ENCODE peak calls at places on chromosome 21, in ten cellular contexts. One of them, this sample, is unnamed.

GRCh38 chr21:37945036-37945435 is 28.8 kb upstream of the KCNJ6 start:
- DNase-seq in IMR-90: no peak
- DNase-seq in tibial nerve: no peak
- DNase-seq in cardiac muscle cell: no peak
- DNase-seq in CD4-positive, alpha-beta memory T cell: no peak
- DNase-seq in lung: no peak
- DNase-seq in brain microvascular endothelial cell: no peak
- DNase-seq in sigmoid colon: no peak
- DNase-seq in GM23338: no peak
- DNase-seq in CD8-positive, alpha-beta memory T cell: no peak
- DNase-seq in this sample: no peak

GRCh38 chr21:35400233-35400939 is 351.3 kb upstream of the RUNX1 start:
- DNase-seq in sigmoid colon: no peak
- DNase-seq in brain microvascular endothelial cell: peak
- DNase-seq in CD8-positive, alpha-beta memory T cell: peak
- DNase-seq in IMR-90: peak
- DNase-seq in lung: no peak
- DNase-seq in tibial nerve: peak
- DNase-seq in GM23338: peak
- DNase-seq in cardiac muscle cell: peak
- DNase-seq in CD4-positive, alpha-beta memory T cell: peak
- DNase-seq in this sample: peak

GRCh38 chr21:31973402-31973944 is 100.7 kb downstream of the HUNK start:
- DNase-seq in sigmoid colon: no peak
- DNase-seq in IMR-90: no peak
- DNase-seq in tibial nerve: no peak
- DNase-seq in brain microvascular endothelial cell: no peak
- DNase-seq in CD4-positive, alpha-beta memory T cell: no peak
- DNase-seq in cardiac muscle cell: no peak
- DNase-seq in lung: no peak
- DNase-seq in CD8-positive, alpha-beta memory T cell: no peak
- DNase-seq in GM23338: no peak
- DNase-seq in this sample: no peak

GRCh38 chr21:16061194-16061593 is 331.4 kb downstream of the USP25 start:
- DNase-seq in CD4-positive, alpha-beta memory T cell: no peak
- DNase-seq in IMR-90: no peak
- DNase-seq in sigmoid colon: no peak
- DNase-seq in brain microvascular endothelial cell: no peak
- DNase-seq in lung: no peak
- DNase-seq in CD8-positive, alpha-beta memory T cell: no peak
- DNase-seq in tibial nerve: no peak
- DNase-seq in cardiac muscle cell: no peak
- DNase-seq in GM23338: no peak
- DNase-seq in this sample: no peak

GRCh38 chr21:29117372-29117955 is 13.0 kb upstream of the MAP3K7CL start:
- DNase-seq in CD4-positive, alpha-beta memory T cell: no peak
- DNase-seq in cardiac muscle cell: no peak
- DNase-seq in sigmoid colon: no peak
- DNase-seq in GM23338: no peak
- DNase-seq in lung: no peak
- DNase-seq in CD8-positive, alpha-beta memory T cell: no peak
- DNase-seq in tibial nerve: no peak
- DNase-seq in IMR-90: no peak
- DNase-seq in brain microvascular endothelial cell: no peak
- DNase-seq in this sample: no peak

GRCh38 chr21:29174607-29175013 is 44.2 kb downstream of the MAP3K7CL start:
- DNase-seq in brain microvascular endothelial cell: no peak
- DNase-seq in GM23338: no peak
- DNase-seq in tibial nerve: no peak
- DNase-seq in cardiac muscle cell: no peak
- DNase-seq in CD4-positive, alpha-beta memory T cell: no peak
- DNase-seq in lung: no peak
- DNase-seq in CD8-positive, alpha-beta memory T cell: no peak
- DNase-seq in sigmoid colon: no peak
- DNase-seq in IMR-90: peak
- DNase-seq in this sample: no peak

GRCh38 chr21:35163381-35163780 is 114.3 kb upstream of the RUNX1 start:
- DNase-seq in CD8-positive, alpha-beta memory T cell: no peak
- DNase-seq in CD4-positive, alpha-beta memory T cell: no peak
- DNase-seq in GM23338: no peak
- DNase-seq in tibial nerve: no peak
- DNase-seq in cardiac muscle cell: no peak
- DNase-seq in lung: no peak
- DNase-seq in IMR-90: peak
- DNase-seq in sigmoid colon: no peak
- DNase-seq in brain microvascular endothelial cell: no peak
- DNase-seq in this sample: no peak

GRCh38 chr21:35254752-35255138 is 205.6 kb upstream of the RUNX1 start:
- DNase-seq in brain microvascular endothelial cell: no peak
- DNase-seq in CD8-positive, alpha-beta memory T cell: no peak
- DNase-seq in lung: no peak
- DNase-seq in GM23338: no peak
- DNase-seq in IMR-90: no peak
- DNase-seq in sigmoid colon: no peak
- DNase-seq in CD4-positive, alpha-beta memory T cell: no peak
- DNase-seq in tibial nerve: no peak
- DNase-seq in cardiac muscle cell: no peak
- DNase-seq in this sample: no peak

GRCh38 chr21:36249576-36250422 is 70.2 kb upstream of the MORC3 start:
- DNase-seq in lung: no peak
- DNase-seq in sigmoid colon: no peak
- DNase-seq in CD4-positive, alpha-beta memory T cell: no peak
- DNase-seq in IMR-90: no peak
- DNase-seq in cardiac muscle cell: no peak
- DNase-seq in brain microvascular endothelial cell: no peak
- DNase-seq in tibial nerve: no peak
- DNase-seq in CD8-positive, alpha-beta memory T cell: no peak
- DNase-seq in GM23338: no peak
- DNase-seq in this sample: no peak

GRCh38 chr21:43974791-43975468 is 37.2 kb upstream of the TRAPPC10 start:
- DNase-seq in GM23338: no peak
- DNase-seq in sigmoid colon: no peak
- DNase-seq in lung: no peak
- DNase-seq in tibial nerve: no peak
- DNase-seq in CD8-positive, alpha-beta memory T cell: no peak
- DNase-seq in cardiac muscle cell: no peak
- DNase-seq in brain microvascular endothelial cell: no peak
- DNase-seq in IMR-90: no peak
- DNase-seq in CD4-positive, alpha-beta memory T cell: no peak
- DNase-seq in this sample: no peak

GRCh38 chr21:43978060-43978459 is 34.0 kb upstream of the TRAPPC10 start:
- DNase-seq in tibial nerve: no peak
- DNase-seq in sigmoid colon: no peak
- DNase-seq in CD4-positive, alpha-beta memory T cell: no peak
- DNase-seq in CD8-positive, alpha-beta memory T cell: no peak
- DNase-seq in GM23338: no peak
- DNase-seq in IMR-90: no peak
- DNase-seq in cardiac muscle cell: no peak
- DNase-seq in brain microvascular endothelial cell: no peak
- DNase-seq in lung: no peak
- DNase-seq in this sample: no peak

GRCh38 chr21:43973634-43973955 is 38.5 kb upstream of the TRAPPC10 start:
- DNase-seq in cardiac muscle cell: no peak
- DNase-seq in lung: no peak
- DNase-seq in tibial nerve: no peak
- DNase-seq in IMR-90: no peak
- DNase-seq in sigmoid colon: no peak
- DNase-seq in CD8-positive, alpha-beta memory T cell: no peak
- DNase-seq in GM23338: no peak
- DNase-seq in CD4-positive, alpha-beta memory T cell: no peak
- DNase-seq in brain microvascular endothelial cell: no peak
- DNase-seq in this sample: no peak

GRCh38 chr21:43976661-43977060 is 35.4 kb upstream of the TRAPPC10 start:
- DNase-seq in brain microvascular endothelial cell: no peak
- DNase-seq in tibial nerve: no peak
- DNase-seq in cardiac muscle cell: no peak
- DNase-seq in GM23338: no peak
- DNase-seq in CD8-positive, alpha-beta memory T cell: no peak
- DNase-seq in sigmoid colon: no peak
- DNase-seq in IMR-90: no peak
- DNase-seq in CD4-positive, alpha-beta memory T cell: no peak
- DNase-seq in lung: no peak
- DNase-seq in this sample: no peak

DNA sequence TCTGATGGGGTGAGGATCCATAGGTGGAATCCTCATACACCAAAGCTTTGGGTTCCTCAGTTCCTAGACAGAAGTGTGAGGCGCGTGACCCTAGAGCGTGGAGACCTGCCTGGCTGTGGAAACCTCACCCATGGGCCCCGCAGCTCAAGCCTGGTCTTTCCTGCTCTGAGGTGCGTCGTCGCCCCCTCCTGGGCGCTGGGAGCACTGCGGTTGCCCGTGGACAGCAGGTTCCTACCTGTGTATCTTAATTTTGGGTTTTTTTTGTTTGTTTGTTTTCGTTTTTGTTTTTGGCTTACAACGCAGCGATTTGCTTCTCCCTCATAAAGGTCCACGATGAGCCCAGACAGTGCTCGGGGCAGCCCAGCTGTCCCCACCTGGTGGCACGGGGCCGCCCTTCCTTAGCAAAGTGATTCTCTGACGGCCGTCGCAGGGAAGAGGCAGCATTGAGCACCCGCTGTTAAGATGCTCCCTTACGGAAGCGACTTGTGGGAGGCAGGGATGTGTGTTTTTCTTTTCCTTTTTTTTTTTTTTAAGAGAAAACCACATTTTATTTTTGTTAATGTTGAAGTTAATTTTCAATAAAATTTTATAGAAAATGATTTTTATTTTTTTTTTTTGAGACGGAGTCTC is 36.5 kb upstream of the TRAPPC10 start:
- DNase-seq in CD4-positive, alpha-beta memory T cell: peak
- DNase-seq in cardiac muscle cell: peak
- DNase-seq in brain microvascular endothelial cell: peak
- DNase-seq in GM23338: peak
- DNase-seq in tibial nerve: peak
- DNase-seq in sigmoid colon: peak
- DNase-seq in CD8-positive, alpha-beta memory T cell: peak
- DNase-seq in lung: peak
- DNase-seq in IMR-90: peak
- DNase-seq in this sample: peak
- H3K4me3 ChIP-seq in CD4-positive, alpha-beta memory T cell: no peak
- H3K4me3 ChIP-seq in cardiac muscle cell: no peak
- H3K4me3 ChIP-seq in brain microvascular endothelial cell: no peak
- H3K4me3 ChIP-seq in GM23338: peak
- H3K4me3 ChIP-seq in tibial nerve: no peak
- H3K4me3 ChIP-seq in sigmoid colon: no peak
- H3K4me3 ChIP-seq in CD8-positive, alpha-beta memory T cell: no peak
- H3K4me3 ChIP-seq in lung: no peak
- H3K4me3 ChIP-seq in IMR-90: no peak
- H3K4me3 ChIP-seq in this sample: no peak

GRCh38 chr21:45977396-45977795 is 4.2 kb upstream of the COL6A1 start:
- DNase-seq in GM23338: peak
- DNase-seq in CD4-positive, alpha-beta memory T cell: no peak
- DNase-seq in sigmoid colon: peak
- DNase-seq in CD8-positive, alpha-beta memory T cell: no peak
- DNase-seq in cardiac muscle cell: no peak
- DNase-seq in tibial nerve: no peak
- DNase-seq in lung: no peak
- DNase-seq in IMR-90: no peak
- DNase-seq in brain microvascular endothelial cell: no peak
- DNase-seq in this sample: no peak
- H3K27ac ChIP-seq in GM23338: no peak
- H3K27ac ChIP-seq in CD4-positive, alpha-beta memory T cell: no peak
- H3K27ac ChIP-seq in sigmoid colon: peak
- H3K27ac ChIP-seq in CD8-positive, alpha-beta memory T cell: no peak
- H3K27ac ChIP-seq in cardiac muscle cell: no peak
- H3K27ac ChIP-seq in tibial nerve: peak
- H3K27ac ChIP-seq in lung: peak
- H3K27ac ChIP-seq in IMR-90: peak
- H3K27ac ChIP-seq in brain microvascular endothelial cell: no peak
- H3K27ac ChIP-seq in this sample: no peak

GRCh38 chr21:40672602-40673001 is 174.4 kb downstream of the DSCAM start:
- DNase-seq in lung: no peak
- DNase-seq in GM23338: no peak
- DNase-seq in brain microvascular endothelial cell: no peak
- DNase-seq in sigmoid colon: no peak
- DNase-seq in CD8-positive, alpha-beta memory T cell: no peak
- DNase-seq in cardiac muscle cell: no peak
- DNase-seq in IMR-90: no peak
- DNase-seq in CD4-positive, alpha-beta memory T cell: no peak
- DNase-seq in tibial nerve: no peak
- DNase-seq in this sample: no peak
- H3K4me3 ChIP-seq in lung: no peak
- H3K4me3 ChIP-seq in GM23338: no peak
- H3K4me3 ChIP-seq in brain microvascular endothelial cell: no peak
- H3K4me3 ChIP-seq in sigmoid colon: no peak
- H3K4me3 ChIP-seq in CD8-positive, alpha-beta memory T cell: no peak
- H3K4me3 ChIP-seq in cardiac muscle cell: no peak
- H3K4me3 ChIP-seq in IMR-90: no peak
- H3K4me3 ChIP-seq in CD4-positive, alpha-beta memory T cell: no peak
- H3K4me3 ChIP-seq in tibial nerve: no peak
- H3K4me3 ChIP-seq in this sample: no peak

GRCh38 chr21:33660406-33660805 is 18.1 kb downstream of the ITSN1 start:
- DNase-seq in cardiac muscle cell: no peak
- DNase-seq in tibial nerve: no peak
- DNase-seq in CD4-positive, alpha-beta memory T cell: no peak
- DNase-seq in sigmoid colon: no peak
- DNase-seq in lung: no peak
- DNase-seq in CD8-positive, alpha-beta memory T cell: no peak
- DNase-seq in IMR-90: no peak
- DNase-seq in GM23338: no peak
- DNase-seq in brain microvascular endothelial cell: no peak
- DNase-seq in this sample: no peak

GRCh38 chr21:33658919-33659318 is 16.6 kb downstream of the ITSN1 start:
- DNase-seq in GM23338: no peak
- DNase-seq in brain microvascular endothelial cell: no peak
- DNase-seq in sigmoid colon: no peak
- DNase-seq in cardiac muscle cell: no peak
- DNase-seq in CD4-positive, alpha-beta memory T cell: no peak
- DNase-seq in IMR-90: no peak
- DNase-seq in CD8-positive, alpha-beta memory T cell: no peak
- DNase-seq in tibial nerve: no peak
- DNase-seq in lung: no peak
- DNase-seq in this sample: no peak

GRCh38 chr21:33657124-33657842 is 15.0 kb downstream of the ITSN1 start:
- DNase-seq in sigmoid colon: no peak
- DNase-seq in cardiac muscle cell: no peak
- DNase-seq in IMR-90: peak
- DNase-seq in lung: no peak
- DNase-seq in GM23338: no peak
- DNase-seq in brain microvascular endothelial cell: no peak
- DNase-seq in CD8-positive, alpha-beta memory T cell: no peak
- DNase-seq in CD4-positive, alpha-beta memory T cell: no peak
- DNase-seq in tibial nerve: no peak
- DNase-seq in this sample: no peak

GRCh38 chr21:33661146-33661545 is 18.8 kb downstream of the ITSN1 start:
- DNase-seq in tibial nerve: no peak
- DNase-seq in IMR-90: peak
- DNase-seq in sigmoid colon: no peak
- DNase-seq in CD4-positive, alpha-beta memory T cell: no peak
- DNase-seq in cardiac muscle cell: no peak
- DNase-seq in lung: no peak
- DNase-seq in brain microvascular endothelial cell: no peak
- DNase-seq in CD8-positive, alpha-beta memory T cell: no peak
- DNase-seq in GM23338: no peak
- DNase-seq in this sample: no peak

DNA sequence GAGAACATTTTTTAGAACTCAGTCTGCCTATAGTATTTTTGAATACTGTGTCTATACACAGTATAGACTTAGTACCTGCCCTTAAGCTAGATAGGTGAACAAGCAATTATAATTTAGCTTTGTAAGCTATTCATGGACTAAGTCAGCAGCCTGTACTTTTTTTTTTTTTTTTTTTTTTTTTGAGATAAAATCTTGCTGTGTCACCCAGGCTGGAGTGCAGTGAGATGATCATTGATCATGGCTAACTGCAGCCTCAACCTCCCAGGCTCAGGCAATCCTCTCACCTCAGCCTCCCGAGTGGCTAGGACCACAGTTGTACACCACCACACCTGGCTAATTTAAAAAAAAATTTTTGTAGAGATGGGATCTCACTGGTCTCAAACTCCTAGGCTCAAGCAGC is 17.2 kb downstream of the ITSN1 start:
- DNase-seq in sigmoid colon: no peak
- DNase-seq in CD4-positive, alpha-beta memory T cell: no peak
- DNase-seq in CD8-positive, alpha-beta memory T cell: no peak
- DNase-seq in lung: no peak
- DNase-seq in tibial nerve: no peak
- DNase-seq in cardiac muscle cell: no peak
- DNase-seq in GM23338: no peak
- DNase-seq in IMR-90: no peak
- DNase-seq in brain microvascular endothelial cell: no peak
- DNase-seq in this sample: no peak
- H3K27ac ChIP-seq in sigmoid colon: no peak
- H3K27ac ChIP-seq in CD4-positive, alpha-beta memory T cell: no peak
- H3K27ac ChIP-seq in CD8-positive, alpha-beta memory T cell: no peak
- H3K27ac ChIP-seq in lung: no peak
- H3K27ac ChIP-seq in tibial nerve: no peak
- H3K27ac ChIP-seq in cardiac muscle cell: peak
- H3K27ac ChIP-seq in GM23338: no peak
- H3K27ac ChIP-seq in IMR-90: no peak
- H3K27ac ChIP-seq in brain microvascular endothelial cell: no peak
- H3K27ac ChIP-seq in this sample: no peak